ENCODE peak calls at places on chromosomes 12 and 14, in nine cellular contexts. One of them, this sample, is unnamed. For H3K9me3, the result is how much of the 10 kb centered on the place peaks cover.

GRCh38 chr12:3755898-3756297 is 3.0 kb upstream of the CRACR2A start:
- DNase-seq in A549: no peak
- DNase-seq in body of pancreas: no peak
- DNase-seq in OCI-LY7: no peak
- DNase-seq in pancreas: no peak
- DNase-seq in ovary: no peak
- DNase-seq in AG04450: no peak
- DNase-seq in lung: no peak
- DNase-seq in tibial artery: no peak
- DNase-seq in this sample: no peak

GRCh38 chr12:93032748-93033147 is 103.7 kb upstream of the EEA1 start:
- DNase-seq in A549: no peak
- DNase-seq in body of pancreas: no peak
- DNase-seq in OCI-LY7: no peak
- DNase-seq in pancreas: no peak
- DNase-seq in ovary: no peak
- DNase-seq in AG04450: no peak
- DNase-seq in lung: no peak
- DNase-seq in tibial artery: no peak
- DNase-seq in this sample: no peak

GRCh38 chr14:88481794-88482193 is 73.0 kb downstream of the PTPN21 start:
- DNase-seq in A549: no peak
- DNase-seq in body of pancreas: no peak
- DNase-seq in OCI-LY7: no peak
- DNase-seq in pancreas: no peak
- DNase-seq in ovary: no peak
- DNase-seq in AG04450: no peak
- DNase-seq in lung: peak
- DNase-seq in tibial artery: no peak
- DNase-seq in this sample: no peak

GRCh38 chr12:27999970-28000369 is 27.4 kb upstream of the PTHLH start:
- DNase-seq in A549: no peak
- DNase-seq in body of pancreas: no peak
- DNase-seq in OCI-LY7: no peak
- DNase-seq in pancreas: no peak
- DNase-seq in ovary: no peak
- DNase-seq in AG04450: no peak
- DNase-seq in lung: no peak
- DNase-seq in tibial artery: no peak
- DNase-seq in this sample: no peak

GRCh38 chr12:128682542-128683315 is 141.0 kb downstream of the SLC15A4 start:
- DNase-seq in A549: no peak
- DNase-seq in body of pancreas: no peak
- DNase-seq in OCI-LY7: no peak
- DNase-seq in pancreas: no peak
- DNase-seq in ovary: no peak
- DNase-seq in AG04450: no peak
- DNase-seq in lung: no peak
- DNase-seq in tibial artery: no peak
- DNase-seq in this sample: no peak

GRCh38 chr12:124716208-124717141 is 147.2 kb downstream of the SCARB1 start:
- DNase-seq in A549: no peak
- DNase-seq in body of pancreas: no peak
- DNase-seq in OCI-LY7: no peak
- DNase-seq in pancreas: no peak
- DNase-seq in ovary: no peak
- DNase-seq in AG04450: no peak
- DNase-seq in lung: peak
- DNase-seq in tibial artery: no peak
- DNase-seq in this sample: no peak

GRCh38 chr12:6724409-6724797 is 557 bp downstream of the COPS7A start:
- DNase-seq in A549: peak
- DNase-seq in body of pancreas: peak
- DNase-seq in OCI-LY7: peak
- DNase-seq in pancreas: no peak
- DNase-seq in ovary: no peak
- DNase-seq in AG04450: no peak
- DNase-seq in lung: no peak
- DNase-seq in tibial artery: no peak
- DNase-seq in this sample: no peak

GRCh38 chr14:60250318-60251035 is 1.5 kb downstream of the PPM1A start:
- DNase-seq in A549: peak
- DNase-seq in body of pancreas: peak
- DNase-seq in OCI-LY7: peak
- DNase-seq in pancreas: no peak
- DNase-seq in ovary: no peak
- DNase-seq in AG04450: no peak
- DNase-seq in lung: no peak
- DNase-seq in tibial artery: no peak
- DNase-seq in this sample: no peak

DNA sequence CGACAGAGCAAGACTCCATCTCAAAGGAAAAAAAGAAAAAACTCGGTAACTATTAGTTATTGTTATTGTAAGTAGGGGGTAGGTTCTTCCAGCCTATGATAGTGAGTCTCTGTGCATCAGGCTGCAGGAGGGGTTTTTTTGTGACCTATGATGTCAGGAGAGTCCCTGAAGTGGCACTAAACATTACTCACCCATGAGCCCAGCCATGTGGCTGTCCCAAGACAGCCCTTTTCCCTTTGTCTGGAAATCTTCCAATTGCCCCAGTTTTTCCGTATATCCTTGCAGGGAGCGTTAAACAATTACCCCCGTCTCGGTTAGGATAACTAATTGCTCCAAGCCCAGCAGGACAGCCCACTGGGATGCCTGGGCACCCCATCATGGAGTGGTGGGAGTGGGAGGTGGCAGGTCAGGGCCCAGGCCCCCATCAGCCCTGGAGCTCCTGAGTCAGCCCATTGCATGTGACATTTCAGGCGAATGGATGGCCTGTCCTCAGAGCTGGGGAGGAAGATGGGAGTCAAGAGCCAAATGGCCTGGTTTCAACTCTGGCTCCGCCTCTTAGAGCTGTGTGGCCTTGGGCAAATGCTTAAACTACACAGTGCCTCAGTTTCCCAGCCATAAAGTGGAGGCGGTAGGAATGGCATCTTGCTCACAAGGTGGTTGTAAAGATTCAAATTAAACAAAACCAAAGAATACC is 16.4 kb downstream of the PHETA1 start:
- DNase-seq in A549: no peak
- DNase-seq in body of pancreas: no peak
- DNase-seq in OCI-LY7: no peak
- DNase-seq in pancreas: no peak
- DNase-seq in ovary: no peak
- DNase-seq in AG04450: no peak
- DNase-seq in lung: no peak
- DNase-seq in tibial artery: no peak
- DNase-seq in this sample: no peak
- TF ChIP-seq CTCF in A549: no peak
- TF ChIP-seq CTCF in body of pancreas: no peak
- TF ChIP-seq CTCF in OCI-LY7: no peak
- TF ChIP-seq CTCF in pancreas: no peak
- TF ChIP-seq CTCF in ovary: no peak
- TF ChIP-seq CTCF in AG04450: no peak
- TF ChIP-seq CTCF in lung: no peak
- TF ChIP-seq CTCF in tibial artery: no peak
- TF ChIP-seq CTCF in this sample: no peak

DNA sequence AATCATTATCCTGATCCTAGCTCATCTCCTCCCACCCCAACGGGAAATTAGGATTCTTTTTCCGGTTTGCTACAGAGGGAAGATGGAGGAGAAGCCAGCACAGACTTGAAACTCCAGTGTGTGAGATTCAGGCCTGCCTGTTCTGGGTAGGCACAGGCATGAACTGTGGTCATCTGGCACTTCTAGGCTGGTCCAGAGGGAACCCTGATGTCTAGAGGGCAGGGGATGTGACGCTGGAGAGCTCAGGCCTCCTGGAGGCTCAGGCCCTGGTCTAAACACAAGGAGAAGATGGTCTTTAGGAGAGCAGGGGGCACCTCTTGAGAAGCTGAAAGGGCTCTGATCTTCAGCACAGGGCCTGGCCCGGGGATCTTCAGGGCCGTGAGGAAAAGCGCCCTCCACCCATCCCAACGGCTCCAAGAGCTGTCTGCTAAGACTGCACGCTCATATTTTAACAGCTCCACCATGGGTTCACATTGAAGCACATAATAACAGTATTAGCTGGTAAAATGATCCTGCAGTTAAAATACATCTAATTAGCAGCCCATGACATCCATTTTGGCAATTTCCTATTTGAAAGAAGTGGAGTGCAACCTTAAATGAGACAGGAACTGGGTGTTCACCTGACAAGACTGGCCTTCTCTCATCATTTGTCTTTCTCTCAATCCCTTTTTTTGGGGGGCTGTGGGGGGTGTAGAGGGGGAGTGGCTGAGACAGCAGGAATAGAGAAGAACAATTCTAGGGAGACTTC is 35.4 kb downstream of the BCL11B start:
- DNase-seq in A549: no peak
- DNase-seq in body of pancreas: no peak
- DNase-seq in OCI-LY7: no peak
- DNase-seq in pancreas: no peak
- DNase-seq in ovary: no peak
- DNase-seq in AG04450: no peak
- DNase-seq in lung: no peak
- DNase-seq in tibial artery: no peak
- DNase-seq in this sample: no peak
- H3K9me3 ChIP-seq in A549: under half
- H3K9me3 ChIP-seq in body of pancreas: under half
- H3K9me3 ChIP-seq in OCI-LY7: under half
- H3K9me3 ChIP-seq in pancreas: under half
- H3K9me3 ChIP-seq in ovary: under half
- H3K9me3 ChIP-seq in AG04450: under half
- H3K9me3 ChIP-seq in lung: under half
- H3K9me3 ChIP-seq in tibial artery: under half
- H3K9me3 ChIP-seq in this sample: under half

GRCh38 chr14:37089410-37089809 is 83.0 kb downstream of the SLC25A21 start:
- DNase-seq in A549: no peak
- DNase-seq in body of pancreas: no peak
- DNase-seq in OCI-LY7: no peak
- DNase-seq in pancreas: no peak
- DNase-seq in ovary: no peak
- DNase-seq in AG04450: no peak
- DNase-seq in lung: no peak
- DNase-seq in tibial artery: no peak
- DNase-seq in this sample: no peak

GRCh38 chr14:37088816-37089215 is 83.6 kb downstream of the SLC25A21 start:
- DNase-seq in A549: no peak
- DNase-seq in body of pancreas: no peak
- DNase-seq in OCI-LY7: no peak
- DNase-seq in pancreas: no peak
- DNase-seq in ovary: no peak
- DNase-seq in AG04450: no peak
- DNase-seq in lung: no peak
- DNase-seq in tibial artery: no peak
- DNase-seq in this sample: no peak

GRCh38 chr14:37091651-37092050 is 80.8 kb downstream of the SLC25A21 start:
- DNase-seq in A549: no peak
- DNase-seq in body of pancreas: no peak
- DNase-seq in OCI-LY7: no peak
- DNase-seq in pancreas: no peak
- DNase-seq in ovary: no peak
- DNase-seq in AG04450: no peak
- DNase-seq in lung: no peak
- DNase-seq in tibial artery: no peak
- DNase-seq in this sample: no peak

GRCh38 chr14:37088356-37088755 is 84.0 kb downstream of the SLC25A21 start:
- DNase-seq in A549: no peak
- DNase-seq in body of pancreas: no peak
- DNase-seq in OCI-LY7: no peak
- DNase-seq in pancreas: no peak
- DNase-seq in ovary: no peak
- DNase-seq in AG04450: no peak
- DNase-seq in lung: no peak
- DNase-seq in tibial artery: no peak
- DNase-seq in this sample: no peak

DNA sequence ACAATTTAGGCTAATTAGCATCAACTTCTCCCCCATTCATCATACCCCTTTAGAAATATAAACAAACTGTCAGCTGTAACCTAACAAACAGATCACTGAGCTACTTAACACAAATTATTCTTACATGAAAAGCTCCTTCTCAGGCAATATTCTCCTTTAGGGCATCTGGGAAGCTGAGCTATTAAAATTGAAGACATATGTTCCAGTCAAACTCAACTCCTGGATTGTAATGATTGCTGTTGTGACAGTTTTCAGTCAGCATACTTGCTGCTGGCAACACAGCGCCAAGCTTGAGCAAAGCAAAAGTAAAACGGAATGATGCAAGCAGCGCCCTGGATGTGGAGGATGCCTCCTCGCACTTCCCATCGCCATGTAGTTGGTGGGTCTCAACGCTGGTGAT is 82.4 kb downstream of the SLC25A21 start:
- DNase-seq in A549: no peak
- DNase-seq in body of pancreas: no peak
- DNase-seq in OCI-LY7: no peak
- DNase-seq in pancreas: no peak
- DNase-seq in ovary: no peak
- DNase-seq in AG04450: no peak
- DNase-seq in lung: no peak
- DNase-seq in tibial artery: no peak
- DNase-seq in this sample: no peak
- H3K27ac ChIP-seq in A549: no peak
- H3K27ac ChIP-seq in body of pancreas: no peak
- H3K27ac ChIP-seq in OCI-LY7: no peak
- H3K27ac ChIP-seq in pancreas: no peak
- H3K27ac ChIP-seq in ovary: no peak
- H3K27ac ChIP-seq in AG04450: no peak
- H3K27ac ChIP-seq in lung: no peak
- H3K27ac ChIP-seq in tibial artery: no peak
- H3K27ac ChIP-seq in this sample: no peak

GRCh38 chr12:56633465-56634241 is 3.5 kb upstream of the BAZ2A start:
- DNase-seq in A549: no peak
- DNase-seq in body of pancreas: no peak
- DNase-seq in OCI-LY7: no peak
- DNase-seq in pancreas: no peak
- DNase-seq in ovary: no peak
- DNase-seq in AG04450: no peak
- DNase-seq in lung: no peak
- DNase-seq in tibial artery: no peak
- DNase-seq in this sample: no peak

GRCh38 chr12:56636118-56636674 is 6.1 kb upstream of the BAZ2A start:
- DNase-seq in A549: peak
- DNase-seq in body of pancreas: peak
- DNase-seq in OCI-LY7: peak
- DNase-seq in pancreas: peak
- DNase-seq in ovary: peak
- DNase-seq in AG04450: peak
- DNase-seq in lung: peak
- DNase-seq in tibial artery: peak
- DNase-seq in this sample: peak

GRCh38 chr12:56634242-56634836 is 4.2 kb upstream of the BAZ2A start:
- DNase-seq in A549: peak
- DNase-seq in body of pancreas: peak
- DNase-seq in OCI-LY7: peak
- DNase-seq in pancreas: peak
- DNase-seq in ovary: peak
- DNase-seq in AG04450: no peak
- DNase-seq in lung: peak
- DNase-seq in tibial artery: peak
- DNase-seq in this sample: peak

GRCh38 chr12:56635539-56636117 is 5.5 kb upstream of the BAZ2A start:
- DNase-seq in A549: peak
- DNase-seq in body of pancreas: no peak
- DNase-seq in OCI-LY7: peak
- DNase-seq in pancreas: no peak
- DNase-seq in ovary: no peak
- DNase-seq in AG04450: no peak
- DNase-seq in lung: no peak
- DNase-seq in tibial artery: peak
- DNase-seq in this sample: no peak

DNA sequence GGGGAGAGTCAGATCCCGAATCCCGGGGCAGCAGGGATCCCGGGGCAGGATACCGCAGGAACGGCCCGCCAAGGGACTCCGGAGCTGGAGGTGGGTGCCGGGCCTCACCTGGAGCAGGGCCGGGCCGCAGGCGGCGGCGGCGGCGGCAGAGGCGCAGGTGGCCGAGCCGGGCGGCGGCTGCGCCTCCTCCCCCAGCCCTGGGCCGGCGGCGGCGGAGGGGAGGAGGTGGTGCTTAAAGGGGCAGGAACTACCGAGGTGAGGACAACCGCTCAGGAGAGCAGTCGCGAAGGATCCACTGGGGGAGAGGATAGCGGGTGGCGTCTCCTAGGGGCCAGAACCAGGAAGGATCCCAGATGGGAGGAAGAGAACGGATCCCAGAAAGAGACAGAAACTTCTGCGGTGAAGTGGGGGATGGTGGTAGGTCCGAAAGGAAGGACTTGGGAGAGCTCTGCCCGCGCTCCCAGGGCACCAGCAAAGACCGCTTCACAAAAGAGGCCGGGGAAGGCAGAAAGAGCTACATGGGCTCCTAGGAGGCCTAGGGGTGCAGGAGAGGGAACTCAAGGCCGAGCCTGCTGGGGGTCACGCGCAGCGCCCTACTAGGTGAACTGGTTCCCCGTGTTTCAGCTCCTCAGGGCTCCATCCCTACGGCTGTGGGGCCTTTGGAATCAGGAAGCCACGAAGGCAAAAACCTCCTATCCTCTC is 4.9 kb upstream of the BAZ2A start:
- DNase-seq in A549: peak
- DNase-seq in body of pancreas: peak
- DNase-seq in OCI-LY7: peak
- DNase-seq in pancreas: peak
- DNase-seq in ovary: peak
- DNase-seq in AG04450: peak
- DNase-seq in lung: peak
- DNase-seq in tibial artery: peak
- DNase-seq in this sample: peak
- TF ChIP-seq CTCF in A549: peak
- TF ChIP-seq CTCF in body of pancreas: no peak
- TF ChIP-seq CTCF in OCI-LY7: peak
- TF ChIP-seq CTCF in pancreas: no peak
- TF ChIP-seq CTCF in ovary: peak
- TF ChIP-seq CTCF in AG04450: peak
- TF ChIP-seq CTCF in lung: no peak
- TF ChIP-seq CTCF in tibial artery: peak
- TF ChIP-seq CTCF in this sample: no peak